ENCODE peak calls at places on chromosomes 1 and 21, in eight cellular contexts. One of them, this sample, is unnamed.

GRCh38 chr1:200302893-200303250 is 107.0 kb downstream of the ZNF281 start:
- DNase-seq in IMR-90: no peak
- DNase-seq in tibial nerve: no peak
- DNase-seq in esophagus squamous epithelium: no peak
- DNase-seq in ovary: no peak
- DNase-seq in heart left ventricle: peak; percentile 15
- DNase-seq in A549: peak; percentile 47
- DNase-seq in HCT116: no peak
- DNase-seq in this sample: peak; percentile 71

GRCh38 chr1:31639543-31639942 is 5.1 kb downstream of the PEF1 start:
- DNase-seq in IMR-90: peak; percentile 78
- DNase-seq in tibial nerve: no peak
- DNase-seq in esophagus squamous epithelium: no peak
- DNase-seq in ovary: no peak
- DNase-seq in heart left ventricle: no peak
- DNase-seq in A549: no peak
- DNase-seq in HCT116: no peak
- DNase-seq in this sample: no peak

GRCh38 chr1:29256395-29256794 is 20.1 kb downstream of the PTPRU start:
- DNase-seq in IMR-90: no peak
- DNase-seq in tibial nerve: no peak
- DNase-seq in esophagus squamous epithelium: no peak
- DNase-seq in ovary: no peak
- DNase-seq in heart left ventricle: no peak
- DNase-seq in A549: peak; percentile 29
- DNase-seq in HCT116: no peak
- DNase-seq in this sample: no peak

GRCh38 chr1:153228481-153228880 is 11.1 kb downstream of the PRR9 start:
- DNase-seq in IMR-90: no peak
- DNase-seq in tibial nerve: no peak
- DNase-seq in esophagus squamous epithelium: no peak
- DNase-seq in ovary: no peak
- DNase-seq in heart left ventricle: no peak
- DNase-seq in A549: no peak
- DNase-seq in HCT116: no peak
- DNase-seq in this sample: no peak

GRCh38 chr1:165592945-165593823 is 37.9 kb upstream of the MGST3 start:
- DNase-seq in IMR-90: peak; percentile 76
- DNase-seq in tibial nerve: peak; percentile 78
- DNase-seq in esophagus squamous epithelium: no peak
- DNase-seq in ovary: peak; percentile 82
- DNase-seq in heart left ventricle: peak; percentile 54
- DNase-seq in A549: peak; percentile 72
- DNase-seq in HCT116: peak; percentile 74
- DNase-seq in this sample: no peak

GRCh38 chr21:41397416-41397815 is 28.6 kb upstream of the MX1 start:
- DNase-seq in IMR-90: no peak
- DNase-seq in tibial nerve: no peak
- DNase-seq in esophagus squamous epithelium: no peak
- DNase-seq in ovary: no peak
- DNase-seq in heart left ventricle: no peak
- DNase-seq in A549: no peak
- DNase-seq in HCT116: no peak
- DNase-seq in this sample: no peak

GRCh38 chr1:41347276-41347675 is 14.0 kb upstream of the FOXO6 start:
- DNase-seq in IMR-90: no peak
- DNase-seq in tibial nerve: no peak
- DNase-seq in esophagus squamous epithelium: no peak
- DNase-seq in ovary: no peak
- DNase-seq in heart left ventricle: no peak
- DNase-seq in A549: no peak
- DNase-seq in HCT116: no peak
- DNase-seq in this sample: peak; percentile 20

GRCh38 chr1:221878134-221878533 is 136.2 kb upstream of the DUSP10 start:
- DNase-seq in IMR-90: peak; percentile 35
- DNase-seq in tibial nerve: no peak
- DNase-seq in esophagus squamous epithelium: no peak
- DNase-seq in ovary: no peak
- DNase-seq in heart left ventricle: no peak
- DNase-seq in A549: no peak
- DNase-seq in HCT116: no peak
- DNase-seq in this sample: no peak

GRCh38 chr1:66542314-66542713 is 8.4 kb downstream of the SGIP1 start:
- DNase-seq in IMR-90: peak; percentile 63
- DNase-seq in tibial nerve: no peak
- DNase-seq in esophagus squamous epithelium: no peak
- DNase-seq in ovary: no peak
- DNase-seq in heart left ventricle: no peak
- DNase-seq in A549: no peak
- DNase-seq in HCT116: no peak
- DNase-seq in this sample: no peak

GRCh38 chr1:27491748-27492700 is 2.1 kb upstream of the WASF2 start:
- DNase-seq in IMR-90: no peak
- DNase-seq in tibial nerve: no peak
- DNase-seq in esophagus squamous epithelium: no peak
- DNase-seq in ovary: peak; percentile 51
- DNase-seq in heart left ventricle: peak; percentile 57
- DNase-seq in A549: peak; percentile 12
- DNase-seq in HCT116: no peak
- DNase-seq in this sample: peak; percentile 35

GRCh38 chr21:33076600-33077329 is 6.8 kb downstream of the OLIG1 start:
- DNase-seq in IMR-90: no peak
- DNase-seq in tibial nerve: no peak
- DNase-seq in esophagus squamous epithelium: no peak
- DNase-seq in ovary: no peak
- DNase-seq in heart left ventricle: no peak
- DNase-seq in A549: no peak
- DNase-seq in HCT116: no peak
- DNase-seq in this sample: no peak

GRCh38 chr21:33075596-33076195 is 5.8 kb downstream of the OLIG1 start:
- DNase-seq in IMR-90: no peak
- DNase-seq in tibial nerve: no peak
- DNase-seq in esophagus squamous epithelium: no peak
- DNase-seq in ovary: no peak
- DNase-seq in heart left ventricle: no peak
- DNase-seq in A549: no peak
- DNase-seq in HCT116: no peak
- DNase-seq in this sample: no peak

GRCh38 chr21:33080776-33081175 is 10.8 kb downstream of the OLIG1 start:
- DNase-seq in IMR-90: no peak
- DNase-seq in tibial nerve: no peak
- DNase-seq in esophagus squamous epithelium: no peak
- DNase-seq in ovary: no peak
- DNase-seq in heart left ventricle: no peak
- DNase-seq in A549: no peak
- DNase-seq in HCT116: no peak
- DNase-seq in this sample: no peak

GRCh38 chr21:33080376-33080775 is 10.4 kb downstream of the OLIG1 start:
- DNase-seq in IMR-90: no peak
- DNase-seq in tibial nerve: no peak
- DNase-seq in esophagus squamous epithelium: no peak
- DNase-seq in ovary: no peak
- DNase-seq in heart left ventricle: no peak
- DNase-seq in A549: no peak
- DNase-seq in HCT116: no peak
- DNase-seq in this sample: no peak

GRCh38 chr21:33078907-33079582 is 9.1 kb downstream of the OLIG1 start:
- DNase-seq in IMR-90: peak; percentile 84
- DNase-seq in tibial nerve: no peak
- DNase-seq in esophagus squamous epithelium: no peak
- DNase-seq in ovary: no peak
- DNase-seq in heart left ventricle: no peak
- DNase-seq in A549: peak; percentile 41
- DNase-seq in HCT116: peak; percentile 70
- DNase-seq in this sample: no peak
- TF ChIP-seq POLR2A in IMR-90: no peak
- TF ChIP-seq POLR2A in tibial nerve: no peak
- TF ChIP-seq POLR2A in esophagus squamous epithelium: no peak
- TF ChIP-seq POLR2A in ovary: no peak
- TF ChIP-seq POLR2A in heart left ventricle: no peak
- TF ChIP-seq POLR2A in A549: no peak
- TF ChIP-seq POLR2A in HCT116: no peak
- TF ChIP-seq POLR2A in this sample: no peak

DNA sequence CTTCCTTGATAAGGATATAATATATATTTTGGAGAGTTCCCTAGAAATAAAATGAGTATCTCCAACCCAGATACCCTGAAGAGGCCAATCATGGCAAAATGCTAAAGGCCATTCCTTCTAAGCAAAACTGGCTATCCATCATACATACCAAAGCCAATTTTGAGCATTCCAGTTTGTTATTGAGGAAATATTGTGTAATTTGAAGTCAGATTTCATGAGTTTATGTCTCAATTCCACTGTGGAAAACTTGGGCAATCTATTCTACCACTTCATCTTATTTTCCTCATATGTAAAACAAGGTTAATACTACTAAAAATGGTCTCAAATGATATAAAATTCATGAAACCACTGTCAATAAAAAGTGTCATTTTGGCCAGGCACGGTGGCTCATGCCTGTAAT is 19.0 kb downstream of the ASPM start:
- DNase-seq in IMR-90: no peak
- DNase-seq in tibial nerve: no peak
- DNase-seq in esophagus squamous epithelium: no peak
- DNase-seq in ovary: no peak
- DNase-seq in heart left ventricle: no peak
- DNase-seq in A549: no peak
- DNase-seq in HCT116: no peak
- DNase-seq in this sample: no peak
- TF ChIP-seq POLR2A in IMR-90: no peak
- TF ChIP-seq POLR2A in tibial nerve: no peak
- TF ChIP-seq POLR2A in esophagus squamous epithelium: no peak
- TF ChIP-seq POLR2A in ovary: no peak
- TF ChIP-seq POLR2A in heart left ventricle: no peak
- TF ChIP-seq POLR2A in A549: no peak
- TF ChIP-seq POLR2A in HCT116: no peak
- TF ChIP-seq POLR2A in this sample: no peak

DNA sequence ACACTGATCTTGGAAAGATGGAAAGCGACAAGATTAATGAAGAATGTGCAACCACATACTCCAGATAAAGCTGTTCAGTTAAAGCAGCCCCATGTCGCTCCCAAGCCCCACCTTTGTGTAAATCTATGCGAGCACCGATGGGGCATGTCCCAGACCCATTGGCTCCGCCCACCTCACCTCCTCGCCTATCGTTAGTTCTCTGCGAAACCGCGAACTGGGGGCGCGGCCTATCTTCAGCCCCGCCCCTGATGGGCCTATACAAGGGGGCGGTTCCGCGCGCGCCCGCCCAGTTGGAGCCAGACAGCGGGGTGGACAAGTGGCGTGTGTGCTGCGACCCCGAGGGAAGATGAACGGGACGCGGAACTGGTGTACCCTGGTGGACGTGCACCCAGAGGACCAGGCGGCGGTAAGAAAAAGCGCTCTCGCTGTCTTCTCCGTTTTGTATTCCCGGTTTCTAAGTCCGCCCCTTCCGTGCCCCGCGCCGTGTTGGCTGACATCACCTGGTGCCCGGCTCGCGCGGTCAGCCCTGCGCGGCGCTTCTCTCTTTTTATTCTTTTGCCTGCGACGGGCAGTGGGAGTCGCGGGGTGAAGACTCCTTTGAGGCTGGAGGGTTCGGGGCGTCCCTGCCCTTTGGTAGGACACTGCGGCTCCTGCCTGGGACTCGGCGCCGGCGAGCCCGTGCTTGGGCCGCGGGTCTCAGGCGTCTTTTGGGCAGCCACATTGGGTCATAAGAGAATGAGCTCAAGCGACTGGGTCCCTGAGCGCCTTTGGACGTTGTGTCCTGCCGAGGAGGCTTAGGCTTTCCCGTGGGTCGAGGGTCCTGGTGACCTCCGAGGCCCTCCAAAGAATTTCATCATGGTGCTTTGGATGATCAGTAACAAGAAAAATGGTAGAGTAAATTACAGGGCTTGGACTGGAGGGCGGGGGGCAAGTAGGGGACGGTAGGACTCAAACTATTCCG is at the start of gene TUFT1:
- DNase-seq in IMR-90: peak; percentile 89
- DNase-seq in tibial nerve: peak; percentile 85
- DNase-seq in esophagus squamous epithelium: peak; percentile 78
- DNase-seq in ovary: peak; percentile 94
- DNase-seq in heart left ventricle: peak; percentile 89
- DNase-seq in A549: peak; percentile 94
- DNase-seq in HCT116: peak; percentile 85
- DNase-seq in this sample: peak; percentile 92
- TF ChIP-seq POLR2A in IMR-90: peak; percentile 98
- TF ChIP-seq POLR2A in tibial nerve: peak; percentile 54
- TF ChIP-seq POLR2A in esophagus squamous epithelium: no peak
- TF ChIP-seq POLR2A in ovary: peak; percentile 93
- TF ChIP-seq POLR2A in heart left ventricle: peak; percentile 88
- TF ChIP-seq POLR2A in A549: peak; percentile 100
- TF ChIP-seq POLR2A in HCT116: peak; percentile 95
- TF ChIP-seq POLR2A in this sample: peak; percentile 93

GRCh38 chr1:151831605-151832004 is at the start of gene RORC:
- DNase-seq in IMR-90: no peak
- DNase-seq in tibial nerve: no peak
- DNase-seq in esophagus squamous epithelium: no peak
- DNase-seq in ovary: no peak
- DNase-seq in heart left ventricle: peak; percentile 62
- DNase-seq in A549: no peak
- DNase-seq in HCT116: no peak
- DNase-seq in this sample: peak; percentile 88

GRCh38 chr1:151831256-151831591 is 378 bp downstream of the RORC start:
- DNase-seq in IMR-90: no peak
- DNase-seq in tibial nerve: no peak
- DNase-seq in esophagus squamous epithelium: no peak
- DNase-seq in ovary: no peak
- DNase-seq in heart left ventricle: no peak
- DNase-seq in A549: no peak
- DNase-seq in HCT116: no peak
- DNase-seq in this sample: no peak

GRCh38 chr1:151833172-151833571 is 1.6 kb upstream of the RORC start:
- DNase-seq in IMR-90: no peak
- DNase-seq in tibial nerve: no peak
- DNase-seq in esophagus squamous epithelium: no peak
- DNase-seq in ovary: no peak
- DNase-seq in heart left ventricle: no peak
- DNase-seq in A549: no peak
- DNase-seq in HCT116: no peak
- DNase-seq in this sample: no peak

GRCh38 chr1:151834239-151834638 is 2.6 kb upstream of the RORC start:
- DNase-seq in IMR-90: no peak
- DNase-seq in tibial nerve: no peak
- DNase-seq in esophagus squamous epithelium: no peak
- DNase-seq in ovary: no peak
- DNase-seq in heart left ventricle: no peak
- DNase-seq in A549: no peak
- DNase-seq in HCT116: no peak
- DNase-seq in this sample: no peak

DNA sequence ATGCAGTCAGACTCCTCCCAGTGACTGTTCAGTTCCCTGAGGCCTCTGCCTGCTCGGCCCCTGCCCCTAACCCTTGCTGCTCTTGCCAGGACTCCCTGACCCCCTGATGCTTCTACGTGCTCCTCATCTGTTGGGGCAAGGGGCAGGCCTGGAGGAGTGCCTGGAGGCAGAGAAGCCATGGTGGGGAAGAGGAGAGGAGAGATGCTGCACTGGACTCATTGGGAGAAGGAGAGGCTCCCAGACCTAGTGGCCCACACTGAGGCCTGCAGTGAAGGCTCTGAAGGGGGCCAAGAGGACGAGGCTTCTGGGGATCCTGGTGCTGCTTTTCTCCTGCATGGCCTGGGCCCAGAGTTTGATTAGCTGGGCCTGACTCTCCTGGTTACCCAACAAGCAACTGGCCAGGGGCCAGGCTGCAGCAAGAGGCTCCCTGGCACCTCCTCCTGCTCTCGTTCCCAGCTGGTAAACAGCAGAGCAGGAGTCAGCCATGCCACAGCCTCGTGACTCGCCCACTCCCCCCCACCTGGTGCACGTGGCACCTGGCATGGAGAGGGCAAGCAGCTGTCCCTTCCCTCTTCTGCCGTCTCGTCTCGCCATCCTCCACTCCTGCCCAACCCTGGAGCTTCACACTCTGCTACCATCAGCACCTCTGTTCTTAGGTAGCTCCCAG is 849 bp upstream of the RORC start:
- DNase-seq in IMR-90: peak; percentile 41
- DNase-seq in tibial nerve: no peak
- DNase-seq in esophagus squamous epithelium: no peak
- DNase-seq in ovary: no peak
- DNase-seq in heart left ventricle: peak; percentile 80
- DNase-seq in A549: peak; percentile 38
- DNase-seq in HCT116: no peak
- DNase-seq in this sample: peak; percentile 97
- TF ChIP-seq POLR2A in IMR-90: no peak
- TF ChIP-seq POLR2A in tibial nerve: no peak
- TF ChIP-seq POLR2A in esophagus squamous epithelium: no peak
- TF ChIP-seq POLR2A in ovary: no peak
- TF ChIP-seq POLR2A in heart left ventricle: no peak
- TF ChIP-seq POLR2A in A549: no peak
- TF ChIP-seq POLR2A in HCT116: no peak
- TF ChIP-seq POLR2A in this sample: no peak

This sample was measured in right lobe of liver.